ENCODE peak calls at places on chromosome X, in five cellular contexts. One of them, this sample, is unnamed.
A peak's percentile ranks its signal among the peaks of the same experiment; 100 is the strongest.

GRCh38 chrX:114906978-114907510 is 110.4 kb downstream of the IL13RA2 start:
- DNase-seq in IMR-90: no peak
- DNase-seq in gastrocnemius medialis: no peak
- DNase-seq in right lobe of liver: no peak
- DNase-seq in Peyer's patch: no peak
- DNase-seq in this sample: no peak

GRCh38 chrX:115504167-115504566 is 56.8 kb upstream of the PLS3 start:
- DNase-seq in gastrocnemius medialis: no peak
- DNase-seq in right lobe of liver: no peak
- DNase-seq in IMR-90: no peak
- DNase-seq in Peyer's patch: no peak
- DNase-seq in this sample: peak; percentile 14

GRCh38 chrX:72297953-72298730 is 7.6 kb downstream of the CITED1 start:
- DNase-seq in right lobe of liver: no peak
- DNase-seq in IMR-90: no peak
- DNase-seq in gastrocnemius medialis: no peak
- DNase-seq in Peyer's patch: no peak
- DNase-seq in this sample: no peak

GRCh38 chrX:21658746-21659145 is 616 bp upstream of the KLHL34 start:
- DNase-seq in Peyer's patch: no peak
- DNase-seq in gastrocnemius medialis: peak; percentile 73
- DNase-seq in IMR-90: no peak
- DNase-seq in right lobe of liver: peak; percentile 43
- DNase-seq in this sample: no peak

GRCh38 chrX:122866527-122866926 is 317.6 kb upstream of the GRIA3 start:
- DNase-seq in right lobe of liver: no peak
- DNase-seq in gastrocnemius medialis: no peak
- DNase-seq in IMR-90: peak; percentile 17
- DNase-seq in Peyer's patch: no peak
- DNase-seq in this sample: no peak

GRCh38 chrX:122219226-122219625 is 964.9 kb upstream of the GRIA3 start:
- DNase-seq in IMR-90: no peak
- DNase-seq in gastrocnemius medialis: no peak
- DNase-seq in right lobe of liver: no peak
- DNase-seq in Peyer's patch: no peak
- DNase-seq in this sample: no peak

GRCh38 chrX:2410279-2411020 is 90.3 kb downstream of the DHRSX start:
- DNase-seq in IMR-90: no peak
- DNase-seq in right lobe of liver: no peak
- DNase-seq in gastrocnemius medialis: no peak
- DNase-seq in Peyer's patch: no peak
- DNase-seq in this sample: peak; percentile 81

GRCh38 chrX:110745288-110745687 is 50.3 kb downstream of the CHRDL1 start:
- DNase-seq in Peyer's patch: no peak
- DNase-seq in gastrocnemius medialis: no peak
- DNase-seq in IMR-90: no peak
- DNase-seq in right lobe of liver: no peak
- DNase-seq in this sample: no peak

GRCh38 chrX:6228720-6229119 is at the start of gene NLGN4X:
- DNase-seq in right lobe of liver: no peak
- DNase-seq in Peyer's patch: no peak
- DNase-seq in IMR-90: no peak
- DNase-seq in gastrocnemius medialis: no peak
- DNase-seq in this sample: no peak

GRCh38 chrX:65745427-65745826 is 78.0 kb downstream of the MSN start:
- DNase-seq in IMR-90: no peak
- DNase-seq in Peyer's patch: no peak
- DNase-seq in right lobe of liver: no peak
- DNase-seq in gastrocnemius medialis: no peak
- DNase-seq in this sample: no peak

GRCh38 chrX:77785400-77785745 is 643 bp downstream of the ATRX start:
- DNase-seq in Peyer's patch: no peak
- DNase-seq in gastrocnemius medialis: peak; percentile 12
- DNase-seq in right lobe of liver: no peak
- DNase-seq in IMR-90: peak; percentile 8
- DNase-seq in this sample: no peak

GRCh38 chrX:31483336-31483735 is 411.5 kb upstream of the FTHL17 start:
- DNase-seq in Peyer's patch: no peak
- DNase-seq in right lobe of liver: no peak
- DNase-seq in IMR-90: peak; percentile 79
- DNase-seq in gastrocnemius medialis: no peak
- DNase-seq in this sample: no peak

GRCh38 chrX:110402091-110402854 is 43.6 kb downstream of the RTL9 start:
- DNase-seq in gastrocnemius medialis: peak; percentile 34
- DNase-seq in right lobe of liver: no peak
- DNase-seq in IMR-90: peak; percentile 74
- DNase-seq in Peyer's patch: no peak
- DNase-seq in this sample: peak; percentile 64

GRCh38 chrX:10012776-10013175 is 45.6 kb downstream of the CLDN34 start:
- DNase-seq in Peyer's patch: no peak
- DNase-seq in right lobe of liver: no peak
- DNase-seq in gastrocnemius medialis: no peak
- DNase-seq in IMR-90: no peak
- DNase-seq in this sample: peak; percentile 59

GRCh38 chrX:112867570-112867969 is 26.9 kb upstream of the AMOT start:
- DNase-seq in gastrocnemius medialis: no peak
- DNase-seq in IMR-90: no peak
- DNase-seq in right lobe of liver: no peak
- DNase-seq in Peyer's patch: no peak
- DNase-seq in this sample: no peak

GRCh38 chrX:123477673-123478072 is 255.2 kb downstream of the THOC2 start:
- DNase-seq in Peyer's patch: no peak
- DNase-seq in gastrocnemius medialis: no peak
- DNase-seq in IMR-90: no peak
- DNase-seq in right lobe of liver: no peak
- DNase-seq in this sample: no peak

GRCh38 chrX:110210417-110211139 is 107.3 kb downstream of the AMMECR1 start:
- DNase-seq in Peyer's patch: no peak
- DNase-seq in gastrocnemius medialis: no peak
- DNase-seq in right lobe of liver: no peak
- DNase-seq in IMR-90: peak; percentile 96
- DNase-seq in this sample: no peak

DNA sequence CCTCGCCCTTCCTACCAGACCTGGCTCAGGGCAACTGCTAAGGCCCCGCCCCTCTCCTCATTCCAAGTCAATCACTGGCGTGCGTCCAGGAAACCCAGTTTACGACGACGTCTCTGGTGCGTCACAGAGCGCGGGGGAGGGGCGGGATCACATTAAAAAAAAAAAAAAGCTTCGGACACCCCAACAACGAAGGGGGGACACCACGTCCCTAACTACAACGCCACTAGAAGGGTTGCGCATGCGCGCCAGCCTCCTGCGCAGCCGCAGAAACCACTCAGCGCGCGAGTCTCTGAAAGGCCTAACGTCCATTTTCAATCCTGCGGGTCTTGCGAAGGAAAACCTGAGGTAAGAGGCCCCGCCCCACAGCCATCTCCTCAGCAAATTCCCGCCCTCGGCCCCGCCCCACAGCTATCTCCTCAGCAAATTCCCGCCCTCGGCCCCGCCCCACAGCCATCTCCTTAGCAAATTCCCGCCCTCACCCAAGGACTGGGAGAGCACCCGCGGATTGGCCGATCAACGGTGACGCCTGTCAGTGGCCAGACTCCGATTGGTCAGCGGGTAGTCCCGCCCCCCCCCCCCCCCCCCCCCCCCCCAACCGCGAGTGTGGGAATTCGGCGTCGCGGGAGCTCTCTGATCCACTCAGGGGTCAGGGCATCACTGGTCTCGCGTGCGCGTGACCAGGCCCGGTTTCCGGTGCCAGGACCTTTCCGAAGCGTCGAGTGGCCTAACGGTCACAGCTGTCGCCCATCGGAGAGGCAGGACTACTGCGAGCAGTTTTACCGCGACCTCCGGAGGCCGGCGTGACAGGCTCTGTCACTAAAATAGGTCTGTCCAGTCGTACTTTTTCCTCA is at the start of gene SCML1:
- DNase-seq in Peyer's patch: peak; percentile 87
- DNase-seq in gastrocnemius medialis: peak; percentile 98
- DNase-seq in right lobe of liver: peak; percentile 97
- DNase-seq in IMR-90: peak; percentile 95
- DNase-seq in this sample: peak; percentile 99
- TF ChIP-seq POLR2A in Peyer's patch: peak; percentile 61
- TF ChIP-seq POLR2A in gastrocnemius medialis: peak; percentile 79
- TF ChIP-seq POLR2A in right lobe of liver: peak; percentile 67
- TF ChIP-seq POLR2A in IMR-90: peak; percentile 75
- TF ChIP-seq POLR2A in this sample: no peak

DNA sequence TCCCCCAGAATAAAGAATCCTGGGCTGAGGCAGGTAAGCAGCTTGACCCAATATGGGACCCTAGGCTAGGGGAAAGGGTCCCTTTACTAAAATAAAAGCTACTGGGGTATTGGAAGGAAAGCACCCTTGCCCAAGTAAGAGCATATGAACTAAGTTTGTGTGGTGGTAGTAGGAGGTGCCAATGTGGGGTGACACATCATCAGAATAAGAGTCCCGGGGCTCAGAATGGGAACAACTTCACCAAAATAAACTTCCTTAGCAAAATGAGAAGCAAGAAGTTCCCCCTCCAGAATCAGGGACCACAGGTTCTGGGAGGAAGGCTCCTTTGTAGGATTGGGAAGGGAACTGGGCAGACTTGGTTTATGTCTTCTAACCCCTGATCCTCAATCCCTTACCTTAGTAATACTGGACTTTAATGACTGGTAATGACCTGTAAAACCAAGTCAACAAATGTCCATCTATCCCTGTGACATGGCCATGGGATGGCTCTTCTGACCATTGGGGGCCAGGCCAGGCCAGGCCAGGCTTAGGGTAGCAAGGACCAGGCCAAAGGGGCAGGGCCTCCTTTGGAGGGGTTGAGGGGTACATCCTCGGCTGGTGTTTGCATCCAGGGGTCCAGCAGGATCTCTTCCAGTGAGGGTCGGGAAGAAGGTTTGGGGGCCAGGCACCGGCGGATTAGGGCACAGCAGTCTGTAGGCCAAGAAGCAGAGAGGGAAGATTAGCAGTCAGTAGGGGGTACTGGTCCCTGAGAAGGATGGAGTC is 2.3 kb upstream of the SLC35A2 start:
- DNase-seq in Peyer's patch: no peak
- DNase-seq in gastrocnemius medialis: no peak
- DNase-seq in IMR-90: no peak
- DNase-seq in right lobe of liver: no peak
- DNase-seq in this sample: no peak
- H3K4me3 ChIP-seq in Peyer's patch: no peak overlapping the region
- H3K4me3 ChIP-seq in gastrocnemius medialis: no peak overlapping the region
- H3K4me3 ChIP-seq in IMR-90: no peak overlapping the region
- H3K4me3 ChIP-seq in right lobe of liver: no peak overlapping the region
- H3K4me3 ChIP-seq in this sample: no peak overlapping the region

DNA sequence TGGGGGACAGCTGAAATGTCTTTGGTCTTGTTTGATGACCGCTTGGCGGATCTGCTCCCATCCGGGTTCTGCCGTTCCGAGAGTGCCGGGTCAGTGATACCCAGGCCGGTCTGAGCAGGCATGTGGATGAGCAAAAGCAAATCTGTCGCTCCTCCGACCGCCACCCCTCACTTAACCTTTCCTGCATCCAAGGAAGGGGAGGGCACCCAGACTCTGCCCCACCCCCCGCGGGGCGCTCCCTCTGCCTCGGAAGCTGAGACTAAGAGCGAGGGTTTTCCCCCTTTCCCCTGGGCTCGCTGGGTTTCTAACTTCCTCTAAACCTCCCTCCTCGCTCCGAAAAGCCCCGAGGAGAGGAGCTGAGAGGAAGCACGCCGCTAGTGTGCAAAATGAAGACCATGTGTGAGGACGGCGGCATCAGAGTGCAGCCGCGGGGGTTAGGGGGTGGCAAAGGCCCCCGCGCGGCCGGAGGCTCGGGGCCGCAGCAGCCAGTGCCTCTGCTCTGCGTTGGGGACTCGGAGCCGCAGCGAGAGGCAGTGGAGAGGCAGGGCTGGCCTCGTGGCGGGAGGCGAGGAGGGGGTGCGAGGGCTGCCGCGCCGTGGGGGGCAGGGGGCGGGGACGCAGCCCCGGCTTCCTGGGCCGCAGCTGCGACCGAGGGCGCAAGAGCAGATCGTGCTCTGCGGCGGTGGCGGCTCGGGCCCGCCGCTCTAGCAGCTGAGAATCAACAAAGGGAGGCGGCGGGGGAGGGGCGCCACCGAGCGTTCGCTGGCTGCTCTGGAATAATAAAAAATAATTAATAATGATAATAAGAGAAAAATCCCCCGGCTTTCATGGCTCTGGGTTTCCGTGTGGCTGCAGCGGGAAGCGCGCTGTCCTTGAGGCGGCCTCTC is 55.8 kb upstream of the BCOR start:
- DNase-seq in right lobe of liver: no peak
- DNase-seq in gastrocnemius medialis: peak; percentile 30
- DNase-seq in IMR-90: no peak
- DNase-seq in Peyer's patch: peak; percentile 70
- DNase-seq in this sample: no peak
- TF ChIP-seq POLR2A in right lobe of liver: no peak
- TF ChIP-seq POLR2A in gastrocnemius medialis: no peak
- TF ChIP-seq POLR2A in IMR-90: no peak
- TF ChIP-seq POLR2A in Peyer's patch: no peak
- TF ChIP-seq POLR2A in this sample: no peak

GRCh38 chrX:79089897-79090584 is 54.4 kb upstream of the GPR174 start:
- DNase-seq in right lobe of liver: no peak
- DNase-seq in Peyer's patch: no peak
- DNase-seq in IMR-90: no peak
- DNase-seq in gastrocnemius medialis: no peak
- DNase-seq in this sample: no peak

GRCh38 chrX:79100791-79101484 is 43.5 kb upstream of the GPR174 start:
- DNase-seq in Peyer's patch: no peak
- DNase-seq in right lobe of liver: no peak
- DNase-seq in IMR-90: no peak
- DNase-seq in gastrocnemius medialis: no peak
- DNase-seq in this sample: no peak

GRCh38 chrX:79094075-79094832 is 50.2 kb upstream of the GPR174 start:
- DNase-seq in Peyer's patch: no peak
- DNase-seq in right lobe of liver: no peak
- DNase-seq in IMR-90: no peak
- DNase-seq in gastrocnemius medialis: no peak
- DNase-seq in this sample: no peak

GRCh38 chrX:79096339-79096638 is 48.2 kb upstream of the GPR174 start:
- DNase-seq in IMR-90: no peak
- DNase-seq in gastrocnemius medialis: no peak
- DNase-seq in Peyer's patch: no peak
- DNase-seq in right lobe of liver: no peak
- DNase-seq in this sample: no peak

DNA sequence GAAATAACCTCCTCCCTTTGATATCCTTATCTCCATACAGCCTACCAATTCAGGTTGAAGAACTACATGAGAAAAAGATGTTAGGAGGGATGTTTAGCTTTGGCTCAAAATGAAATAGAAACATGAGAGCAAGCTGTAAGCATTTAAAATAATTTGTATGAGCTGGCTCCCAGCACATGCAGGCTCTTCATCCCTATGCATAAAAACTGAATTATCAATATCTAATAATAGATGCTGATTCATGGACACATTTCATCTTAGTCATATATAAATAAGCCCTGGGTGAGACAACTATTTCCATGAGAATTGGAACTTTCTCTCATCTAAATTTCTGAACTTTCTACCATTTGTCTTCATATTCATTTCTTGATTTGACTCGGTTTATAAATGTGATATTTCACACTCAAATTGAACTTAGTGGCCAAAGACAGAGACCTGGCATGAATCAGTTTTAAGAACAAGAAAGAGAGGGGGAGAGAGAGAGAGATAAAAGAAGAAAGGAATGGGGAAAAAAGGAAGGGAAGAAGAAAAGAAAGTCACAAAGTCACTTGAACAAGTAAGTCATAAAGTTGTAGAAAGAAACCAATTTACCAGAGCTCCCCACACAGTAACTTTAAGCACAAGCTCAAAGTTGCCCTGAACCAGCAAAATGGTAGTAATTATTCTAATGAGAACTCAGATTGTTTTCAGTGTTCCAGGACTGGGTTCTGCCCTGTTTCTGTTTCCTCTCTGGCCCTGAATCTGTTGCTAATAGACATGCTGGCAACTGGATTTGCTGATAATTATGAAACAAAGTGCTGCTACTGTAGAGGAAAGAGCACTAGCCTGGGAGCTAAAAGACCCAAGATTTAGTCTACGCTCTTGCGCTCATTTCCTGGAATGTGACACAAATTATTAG is 48.8 kb upstream of the GPR174 start:
- DNase-seq in IMR-90: no peak
- DNase-seq in gastrocnemius medialis: no peak
- DNase-seq in Peyer's patch: no peak
- DNase-seq in right lobe of liver: no peak
- DNase-seq in this sample: no peak
- H3K4me3 ChIP-seq in IMR-90: no peak overlapping the region
- H3K4me3 ChIP-seq in gastrocnemius medialis: no peak overlapping the region
- H3K4me3 ChIP-seq in Peyer's patch: no peak overlapping the region
- H3K4me3 ChIP-seq in right lobe of liver: no peak overlapping the region
- H3K4me3 ChIP-seq in this sample: no peak overlapping the region